ENCODE peak calls at places on chromosomes 3 and 15, in four cellular contexts. S is neuronal stem cell, Q is MM.1S, I is A549. B is an unnamed sample. For H3K4me1, the result is how much of the 10 kb centered on the place peaks cover.

GRCh38 chr3:111541391-111541790 is 606 bp upstream of the CD96 start:
- DNase-seq in Q (no peak), I (no peak), S (no peak), B (no peak)

GRCh38 chr15:90221251-90221900 is 12.4 kb downstream of the CIB1 start:
- DNase-seq in S (no peak), I (peak), Q (peak), B (peak)

GRCh38 chr15:60529332-60529731 is 50.4 kb upstream of the ICE2 start:
- DNase-seq in Q (no peak), I (no peak), S (no peak), B (no peak)

GRCh38 chr3:11724615-11725339 is 81.1 kb upstream of the VGLL4 start:
- DNase-seq in Q (peak), S (no peak), I (no peak), B (peak)

GRCh38 chr15:70196314-70197291 is 98.9 kb upstream of the TLE3 start:
- DNase-seq in I (no peak), S (peak), Q (peak), B (peak)

GRCh38 chr15:97884513-97885131 is 75.9 kb upstream of the ARRDC4 start:
- DNase-seq in I (no peak), Q (no peak), S (no peak), B (no peak)

GRCh38 chr3:161893972-161894371 is 397.4 kb downstream of the OTOL1 start:
- DNase-seq in Q (no peak), I (no peak), S (no peak), B (no peak)

GRCh38 chr3:158313344-158313927 is 203.5 kb downstream of the RSRC1 start:
- DNase-seq in Q (peak), I (peak), S (no peak), B (peak)

GRCh38 chr3:37387462-37387861 is 213.1 kb upstream of the LRRFIP2 start:
- DNase-seq in S (no peak), Q (no peak), I (no peak), B (no peak)

DNA sequence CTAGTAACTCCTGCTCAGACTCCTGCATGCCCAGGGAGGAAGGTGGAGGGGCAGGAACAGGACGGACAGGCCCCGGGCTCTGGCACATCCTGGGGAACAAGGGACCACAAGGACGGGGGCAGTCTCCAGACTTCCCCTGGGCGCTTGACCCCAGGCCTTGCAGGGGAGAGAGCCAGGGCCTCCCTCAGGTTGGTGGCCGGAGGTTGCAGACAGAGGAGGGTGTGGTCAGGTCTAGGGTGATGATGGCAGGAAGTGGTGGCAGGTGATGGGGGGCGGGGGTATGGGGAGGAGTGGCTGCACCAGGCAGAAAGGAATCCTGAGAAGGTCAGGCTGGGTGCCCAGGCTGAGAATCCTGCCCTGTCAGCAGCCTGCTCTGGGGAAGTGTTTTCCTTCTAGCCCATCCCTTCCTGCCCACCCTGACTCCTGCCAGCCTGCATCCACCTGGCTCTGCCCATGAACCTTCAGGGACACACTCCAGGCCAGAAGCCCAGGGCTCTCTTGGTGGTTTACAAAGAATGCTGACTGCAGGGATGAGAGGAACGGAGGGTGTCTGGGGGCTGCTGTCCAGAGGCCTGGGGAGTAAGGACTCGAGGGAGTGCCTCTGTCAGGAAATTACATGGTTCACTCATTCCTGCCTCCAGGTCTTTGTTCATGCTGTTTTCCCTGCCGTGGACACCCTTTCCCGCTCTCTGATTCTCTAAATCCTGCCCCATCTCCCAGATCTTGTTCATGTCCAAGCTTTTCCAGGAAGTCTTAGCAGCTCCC is 15.8 kb downstream of the LOXL1 start:
- DNase-seq in Q (peak), S (no peak), I (no peak), B (no peak)
- H3K4me1 ChIP-seq in Q (under half), S (under half), I (under half), B (under half)

DNA sequence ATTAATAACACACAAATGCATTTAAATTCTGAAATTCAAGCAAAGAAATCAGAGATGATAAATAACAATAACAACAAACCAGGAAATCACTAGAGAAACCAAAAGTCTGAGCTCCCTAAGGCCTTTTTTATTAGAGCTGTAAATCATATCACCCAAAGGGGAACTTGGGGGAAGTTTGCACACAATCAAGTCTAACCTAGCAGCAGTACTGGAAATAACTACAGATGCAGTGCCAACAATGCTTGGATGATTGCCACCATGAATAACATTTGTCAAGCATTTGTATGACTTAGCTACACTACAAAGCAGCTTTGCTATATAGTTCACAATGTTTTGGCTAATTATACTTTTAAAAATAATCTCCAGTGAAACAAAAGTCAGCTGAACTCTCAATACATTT is 27.8 kb downstream of the SHQ1 start:
- DNase-seq in I (no peak), Q (no peak), S (no peak), B (peak)
- H3K4me2 ChIP-seq in I (no peak), Q (no peak), S (no peak), B (peak)

DNA sequence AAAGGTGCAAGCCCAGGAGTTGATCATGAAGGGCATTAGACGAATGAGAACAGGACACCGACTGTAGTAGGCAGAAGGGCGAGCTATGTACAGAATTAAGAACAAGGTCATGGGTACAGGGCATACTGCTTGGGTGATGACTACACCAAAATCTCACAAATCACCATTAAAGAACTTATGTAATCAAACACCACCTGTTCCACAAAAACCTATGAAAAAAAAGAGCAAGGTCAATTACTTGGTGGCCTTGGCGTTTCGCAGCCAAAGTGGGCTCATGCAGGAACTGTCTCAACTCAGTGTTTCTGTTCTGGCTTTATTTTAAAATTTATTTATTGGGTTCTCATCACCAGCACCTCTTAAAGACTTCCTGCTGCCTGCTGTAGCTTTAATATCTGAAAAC is 2.1 kb downstream of the KAT2B start:
- DNase-seq in I (no peak), Q (no peak), S (no peak), B (no peak)
- H3K4me1 ChIP-seq in I (under half), Q (half or more), S (under half), B (half or more)

DNA sequence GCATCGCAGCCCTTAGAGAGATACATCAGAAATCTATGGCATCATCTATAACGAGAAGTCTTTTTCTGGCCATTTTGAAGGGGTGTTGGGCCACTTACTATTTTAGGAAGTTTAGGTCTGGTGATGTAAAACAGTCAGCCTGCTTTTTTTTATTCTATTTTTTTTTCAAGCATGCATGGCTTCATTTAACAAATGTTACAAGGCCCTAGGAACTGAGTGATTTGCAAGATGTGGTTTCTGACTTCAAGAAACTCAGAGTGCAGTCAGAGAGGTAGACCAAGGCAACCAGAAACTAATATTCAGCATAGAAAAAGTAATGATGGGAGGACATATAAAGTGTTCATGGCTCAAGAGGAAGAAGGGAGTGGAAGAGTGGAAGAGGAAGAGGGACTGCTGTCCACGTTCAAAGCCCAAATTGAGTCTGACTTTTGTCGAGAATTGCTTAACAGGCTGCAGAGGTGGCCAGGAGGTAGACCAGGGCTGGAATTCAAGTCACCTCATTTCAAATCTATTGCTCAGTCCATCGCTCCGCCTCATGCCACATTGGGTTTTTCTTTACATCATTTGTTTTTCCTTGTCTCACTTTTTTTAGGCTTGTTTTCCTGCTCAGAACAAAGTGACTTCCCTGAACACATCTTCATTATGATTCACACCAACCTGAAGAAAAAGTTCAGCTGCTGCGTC is 97.1 kb downstream of the RPL39L start:
- DNase-seq in I (no peak), S (no peak), Q (no peak), B (peak)
- H3K4me2 ChIP-seq in I (no peak), S (no peak), Q (peak), B (peak)

GRCh38 chr3:127784865-127785710 is 37.2 kb downstream of the MGLL start:
- DNase-seq in S (no peak), Q (no peak), I (no peak), B (no peak)
- H3K4me1 ChIP-seq in S (under half), Q (under half), I (under half), B (half or more)

DNA sequence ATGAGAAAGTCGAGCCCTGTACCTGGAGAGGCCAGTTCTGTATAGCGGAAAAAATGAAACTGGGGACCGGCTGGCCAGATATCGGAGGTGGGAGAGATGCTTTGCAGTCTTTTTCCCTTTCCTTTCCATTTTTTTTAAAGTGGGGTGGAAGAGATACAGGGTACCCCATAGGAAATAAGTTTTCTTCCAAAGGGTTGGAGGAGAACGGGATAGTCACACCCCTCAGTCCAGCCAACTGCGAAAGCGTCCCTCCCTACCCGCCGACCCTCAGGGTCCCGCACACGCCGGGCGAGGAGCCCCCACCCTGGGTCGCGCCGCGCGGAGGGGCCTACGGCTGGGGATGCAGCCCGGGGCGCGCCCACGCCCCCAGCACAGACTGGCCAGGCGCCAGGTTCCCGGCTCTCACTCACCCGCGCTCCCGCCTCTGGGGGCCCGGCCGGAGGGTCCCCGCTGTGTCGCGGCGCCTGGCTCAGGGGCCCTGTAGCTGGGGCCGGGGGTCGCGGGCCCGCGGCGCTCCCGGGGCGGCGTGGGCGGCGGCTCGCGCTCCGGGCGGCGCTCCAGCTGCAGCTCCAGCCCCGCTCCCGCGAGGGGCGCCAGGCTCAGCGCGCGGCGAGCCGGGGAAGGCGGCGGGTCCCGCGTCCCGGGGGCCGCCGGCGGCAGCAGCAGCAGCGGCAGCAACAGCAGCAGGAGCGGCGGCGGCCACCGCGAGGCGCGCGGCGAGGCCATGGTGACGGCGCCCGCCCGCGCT is 458 bp downstream of the HEG1 start:
- DNase-seq in I (no peak), S (no peak), Q (no peak), B (peak)
- H3K4me2 ChIP-seq in I (peak), S (peak), Q (peak), B (peak)

DNA sequence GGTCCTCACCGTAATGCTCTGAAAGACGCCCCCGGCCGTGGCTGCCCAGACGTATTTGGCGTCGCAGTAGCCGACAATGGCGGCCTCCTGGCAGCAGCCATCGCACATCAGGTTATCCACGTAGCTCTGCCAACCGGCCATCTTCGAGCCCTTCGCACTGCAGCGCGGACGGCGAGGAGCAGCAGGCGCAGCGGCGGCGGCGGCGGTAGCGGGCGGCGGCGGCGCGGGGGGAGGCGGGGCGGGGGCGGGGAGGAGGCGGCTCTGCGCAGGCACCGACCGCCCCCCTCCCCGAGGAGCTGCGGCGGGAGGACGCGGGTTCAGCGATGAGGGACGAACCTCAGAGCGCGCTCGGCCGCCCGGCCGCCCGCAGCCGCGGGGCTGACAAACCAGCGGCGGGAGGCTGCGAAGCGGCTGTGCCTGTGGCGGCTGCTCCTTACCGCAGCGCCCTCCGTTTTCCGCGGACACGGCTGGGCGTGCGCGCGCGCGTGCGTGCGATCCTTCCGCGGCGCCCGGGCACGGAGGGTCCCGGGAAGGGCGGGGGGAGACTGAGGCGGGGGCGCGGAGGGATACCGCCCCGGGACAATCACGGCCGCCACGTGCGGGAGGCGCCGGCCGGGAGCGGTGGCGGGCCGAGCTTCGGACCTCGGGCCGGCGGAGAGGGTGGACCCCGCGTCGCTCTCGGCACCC is at the start of gene PFN2:
- DNase-seq in I (peak), S (peak), Q (peak), B (peak)
- H3K4me1 ChIP-seq in I (under half), S (under half), Q (under half), B (under half)

DNA sequence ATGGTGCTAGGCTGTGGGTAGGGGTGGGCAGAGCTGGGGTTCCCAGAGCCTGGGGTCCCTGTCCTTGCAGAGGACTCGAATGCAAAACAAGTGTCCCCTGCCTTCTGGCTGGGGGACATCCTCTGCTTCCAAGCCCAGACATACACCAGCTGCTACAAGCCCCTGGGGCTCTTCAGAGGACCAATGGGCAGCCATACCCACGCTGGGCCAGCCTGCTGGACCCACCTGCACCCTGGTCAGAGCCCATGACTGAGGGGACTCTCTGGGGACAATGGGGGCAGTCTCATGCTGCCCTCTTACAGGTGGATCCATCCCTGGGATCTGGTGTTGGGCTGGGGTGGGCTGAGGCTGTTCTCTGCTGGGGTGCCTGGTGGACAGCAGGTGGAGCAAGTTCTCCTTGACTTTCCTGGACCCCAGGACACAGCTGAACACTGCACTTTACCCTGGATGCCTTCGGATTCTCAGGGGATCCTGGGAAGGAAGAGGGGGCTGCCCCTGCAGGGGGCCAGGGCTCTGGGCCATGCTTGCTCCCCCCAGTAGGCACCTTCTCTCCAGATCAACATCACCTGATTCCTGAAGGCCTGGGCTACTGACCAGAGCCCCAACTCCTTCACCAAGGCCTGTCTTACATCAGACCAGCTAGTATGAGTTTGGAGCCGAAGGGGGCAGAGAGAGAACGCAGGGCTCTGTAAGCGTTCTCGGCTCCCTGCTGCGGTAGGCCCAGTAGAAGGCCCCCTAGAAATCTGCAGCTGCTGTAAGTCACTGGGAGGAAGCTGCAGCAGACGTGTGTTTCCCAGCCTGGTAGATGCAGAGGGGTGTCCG is 7.2 kb upstream of the COMMD4 start:
- DNase-seq in I (no peak), Q (no peak), S (no peak), B (no peak)
- H3K4me2 ChIP-seq in I (no peak), Q (no peak), S (no peak), B (no peak)

DNA sequence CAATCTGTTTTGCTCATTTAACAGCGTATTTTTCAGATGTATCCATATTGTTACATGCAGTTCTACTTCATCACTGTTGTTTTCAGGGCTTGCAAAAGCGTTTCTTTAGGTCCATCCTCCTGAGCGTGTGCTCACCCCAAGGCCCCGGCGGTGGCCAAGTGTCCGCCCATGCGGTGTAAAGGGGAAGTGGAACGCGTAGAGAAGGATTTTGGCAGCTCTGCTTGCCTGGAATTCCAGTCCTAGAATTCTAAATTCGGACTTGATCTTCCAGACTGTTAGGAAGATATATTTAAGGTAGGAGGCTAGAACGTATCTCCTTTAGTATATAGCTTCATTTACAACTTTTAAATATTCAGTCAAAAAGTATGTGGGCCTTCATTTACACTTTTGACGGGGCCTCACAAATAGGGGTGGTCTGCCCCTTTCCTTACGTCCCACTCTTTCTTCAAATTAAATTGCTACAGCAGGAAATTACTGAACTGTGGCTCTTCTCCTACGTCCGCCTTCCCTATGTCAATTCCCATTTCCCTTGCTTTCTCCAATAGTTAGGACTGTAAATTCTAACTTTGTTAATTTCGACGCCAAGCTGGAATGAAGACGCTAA is 609 bp upstream of the TBC1D23 start:
- DNase-seq in I (no peak), Q (no peak), S (peak), B (no peak)
- H3K4me1 ChIP-seq in I (under half), Q (under half), S (under half), B (under half)

DNA sequence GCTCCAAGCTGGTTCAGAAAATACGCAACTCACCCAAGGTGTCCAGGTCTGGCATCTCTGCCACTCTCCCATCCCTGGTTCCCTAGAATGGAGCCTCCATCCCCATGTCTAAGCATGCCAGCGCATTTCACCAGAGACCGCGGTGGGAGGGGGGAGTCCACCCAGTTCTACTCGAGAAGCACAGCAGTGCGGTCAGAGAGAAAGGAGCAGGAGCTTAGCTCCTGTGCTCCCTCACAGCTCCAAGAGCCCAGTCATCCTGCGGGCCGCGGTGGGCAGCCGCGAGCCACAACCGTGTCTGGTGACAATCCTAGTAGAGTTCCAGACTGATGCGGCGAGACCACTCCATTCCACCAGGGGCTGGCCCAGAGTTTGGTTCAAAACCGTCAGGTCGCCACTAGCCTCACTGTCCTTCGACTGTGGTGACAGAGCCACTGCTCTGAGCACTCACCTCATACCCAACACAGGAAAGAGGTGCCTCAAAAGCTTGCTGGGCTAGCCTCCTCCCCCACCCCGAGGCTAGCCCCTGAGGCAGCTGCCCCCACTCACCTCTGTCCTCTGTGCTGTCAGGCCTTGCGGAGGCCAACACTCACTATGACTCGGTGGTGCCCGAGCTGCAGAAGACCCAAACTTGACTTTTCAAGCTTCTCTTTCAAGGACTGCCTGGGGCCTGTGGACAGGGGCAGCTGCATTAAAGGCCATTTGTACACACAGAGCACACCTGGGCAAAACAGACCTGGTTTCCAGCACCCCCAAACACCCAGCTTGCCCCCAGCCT is 185.4 kb downstream of the XXYLT1 start:
- DNase-seq in S (no peak), Q (no peak), I (no peak), B (no peak)
- H3K4me2 ChIP-seq in S (no peak), Q (no peak), I (no peak), B (no peak)

B was measured in Karpas-422.